ENCODE peak calls at places on chromosome 5, in six cellular contexts. I is ACHN, J is cardiac fibroblast, X is NCI-H460, O is pons, U is epithelial cell of proximal tubule. W is an unnamed sample.

GRCh38 chr5:140243855-140244254 is 59.0 kb downstream of the PFDN1 start:
- DNase-seq in I (no peak), J (no peak), X (no peak), O (no peak), U (no peak), W (no peak)

GRCh38 chr5:171157775-171158174 is 151.3 kb upstream of the TLX3 start:
- DNase-seq in I (no peak), J (no peak), X (no peak), O (no peak), U (no peak), W (no peak)

GRCh38 chr5:100623719-100624118 is 88.5 kb downstream of the FAM174A start:
- DNase-seq in I (peak), J (peak), X (peak), O (peak), U (no peak), W (no peak)

GRCh38 chr5:102958481-102959011 is 161.4 kb downstream of the GIN1 start:
- DNase-seq in I (peak), J (peak), X (peak), O (no peak), U (peak), W (no peak)

GRCh38 chr5:95731571-95732554 is 727 bp downstream of the RHOBTB3 start:
- DNase-seq in I (peak), J (peak), X (no peak), O (peak), U (no peak), W (no peak)

GRCh38 chr5:123545506-123545905 is 33.5 kb downstream of the CSNK1G3 start:
- DNase-seq in I (peak), J (peak), X (peak), O (no peak), U (no peak), W (peak)

GRCh38 chr5:76367623-76368366 is 35.3 kb upstream of the IQGAP2 start:
- DNase-seq in I (no peak), J (peak), X (no peak), O (no peak), U (peak), W (no peak)

GRCh38 chr5:128681096-128681495 is 143.1 kb upstream of the FBN2 start:
- DNase-seq in I (no peak), J (no peak), X (no peak), O (no peak), U (no peak), W (no peak)

GRCh38 chr5:179413711-179414458 is 68.6 kb upstream of the ADAMTS2 start:
- DNase-seq in I (no peak), J (no peak), X (no peak), O (no peak), U (no peak), W (peak)

GRCh38 chr5:37847978-37848425 is 8.2 kb upstream of the GDNF start:
- DNase-seq in I (no peak), J (peak), X (peak), O (no peak), U (no peak), W (peak)

GRCh38 chr5:50712479-50712878 is 46.0 kb downstream of the PARP8 start:
- DNase-seq in I (no peak), J (no peak), X (no peak), O (no peak), U (no peak), W (no peak)

GRCh38 chr5:151079838-151080619 is 805 bp downstream of the TNIP1 start:
- DNase-seq in I (peak), J (peak), X (peak), O (peak), U (no peak), W (no peak)

GRCh38 chr5:176352116-176352878 is 9.3 kb downstream of the KIAA1191 start:
- DNase-seq in I (no peak), J (no peak), X (no peak), O (no peak), U (no peak), W (no peak)

W was measured in D341Med.